ENCODE peak calls at places on chromosomes 7 and 10, in six cellular contexts. R is naive thymus-derived CD4-positive, alpha-beta T cell; L is CD8-positive, alpha-beta memory T cell; N is mesendoderm; T is left lung; Q is hepatocyte. U is an unnamed sample. For H3K27me3 and H3K36me3, the result is how much of the 10 kb centered on the place peaks cover.

GRCh38 chr7:75033064-75033463 is 40.5 kb downstream of the RCC1L start:
- DNase-seq in R (no peak), L (no peak), N (peak), T (no peak), Q (no peak), U (peak)

GRCh38 chr10:8811201-8811600 is 756.7 kb downstream of the GATA3 start:
- DNase-seq in R (no peak), L (no peak), N (peak), T (no peak), Q (no peak), U (no peak)

GRCh38 chr7:86209036-86209435 is 434.7 kb upstream of the GRM3 start:
- DNase-seq in R (no peak), L (no peak), N (no peak), T (peak), Q (no peak), U (no peak)

GRCh38 chr7:121562274-121562673 is 166.2 kb upstream of the FAM3C start:
- DNase-seq in R (no peak), L (no peak), N (peak), T (no peak), Q (no peak), U (no peak)

GRCh38 chr7:1758417-1758858 is 88.4 kb downstream of the ELFN1 start:
- DNase-seq in R (peak), L (no peak), N (peak), T (peak), Q (peak), U (peak)

GRCh38 chr7:115226410-115226809 is 304.5 kb downstream of the MDFIC start:
- DNase-seq in R (no peak), L (no peak), N (peak), T (no peak), Q (no peak), U (peak)

GRCh38 chr10:114045071-114045737 is 1.5 kb downstream of the ADRB1 start:
- DNase-seq in R (no peak), L (no peak), N (peak), T (peak), Q (peak), U (peak)

GRCh38 chr10:75042292-75042974 is 69.0 kb upstream of the SAMD8 start:
- DNase-seq in R (no peak), L (no peak), N (no peak), T (no peak), Q (no peak), U (no peak)

GRCh38 chr10:34017281-34017680 is 682.8 kb upstream of the NRP1 start:
- DNase-seq in R (no peak), L (no peak), N (peak), T (no peak), Q (no peak), U (peak)

GRCh38 chr7:1940863-1941262 is 270.8 kb downstream of the ELFN1 start:
- DNase-seq in R (no peak), L (no peak), N (no peak), T (peak), Q (no peak), U (no peak)

GRCh38 chr7:46257766-46258448 is 336.8 kb upstream of the IGFBP3 start:
- DNase-seq in R (no peak), L (no peak), N (no peak), T (no peak), Q (no peak), U (no peak)

GRCh38 chr10:132701099-132701845 is 84.7 kb downstream of the NKX6-2 start:
- DNase-seq in R (no peak), L (no peak), N (no peak), T (peak), Q (no peak), U (no peak)

GRCh38 chr7:140640727-140641531 is at the start of gene DENND2A:
- DNase-seq in R (no peak), L (no peak), N (peak), T (peak), Q (peak), U (peak)

GRCh38 chr7:1466524-1467271 is 7.4 kb upstream of the MICALL2 start:
- DNase-seq in R (no peak), L (no peak), N (peak), T (no peak), Q (peak), U (peak)

GRCh38 chr10:114487815-114488536 is 83.7 kb upstream of the AFAP1L2 start:
- DNase-seq in R (no peak), L (no peak), N (no peak), T (no peak), Q (no peak), U (no peak)

GRCh38 chr7:110373514-110374258 is 717.2 kb upstream of the LRRN3 start:
- DNase-seq in R (no peak), L (no peak), N (peak), T (no peak), Q (no peak), U (no peak)

GRCh38 chr10:102122450-102122849 is 2.3 kb upstream of the LDB1 start:
- DNase-seq in R (no peak), L (no peak), N (peak), T (no peak), Q (no peak), U (no peak)

GRCh38 chr10:92695679-92696605 is 6.2 kb downstream of the HHEX start:
- DNase-seq in R (no peak), L (no peak), N (no peak), T (peak), Q (peak), U (peak)

GRCh38 chr7:148242271-148242801 is 348.2 kb upstream of the C7orf33 start:
- DNase-seq in R (no peak), L (no peak), N (peak), T (no peak), Q (peak), U (peak)

GRCh38 chr7:25124485-25125136 is 449 bp downstream of the CYCS start:
- DNase-seq in R (no peak), L (no peak), N (peak), T (no peak), Q (no peak), U (peak)

GRCh38 chr10:110273474-110273873 is 31.2 kb downstream of the SMNDC1 start:
- DNase-seq in R (peak), L (no peak), N (no peak), T (no peak), Q (peak), U (no peak)

DNA sequence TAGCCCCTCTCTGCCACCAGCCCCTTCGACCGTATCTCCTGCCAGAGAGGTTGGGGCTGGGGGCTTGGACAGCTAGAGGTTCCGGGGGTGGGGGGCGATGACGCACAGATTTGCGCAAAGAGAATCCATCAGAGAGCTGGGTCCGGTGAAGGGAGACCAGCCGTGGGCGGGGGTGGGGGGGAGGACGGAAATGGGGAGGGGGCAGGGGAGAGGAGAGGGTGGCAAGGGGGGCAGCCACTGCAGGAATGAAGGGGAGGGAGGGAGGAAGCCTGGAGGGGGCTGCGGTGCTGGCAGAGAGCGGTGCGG is 1.2 kb upstream of the VGF start:
- DNase-seq in R (no peak), L (no peak), N (peak), T (no peak), Q (no peak), U (peak)
- H3K27me3 ChIP-seq in R (under half), L (half or more), N (under half), T (half or more), Q (half or more), U (half or more)

GRCh38 chr7:130927062-130927461 is 193.1 kb upstream of the KLF14 start:
- DNase-seq in R (no peak), L (no peak), N (no peak), T (no peak), Q (no peak), U (no peak)
- H3K4me3 ChIP-seq in R (no peak), L (no peak), N (no peak), T (no peak), Q (no peak), U (no peak)

GRCh38 chr7:157204134-157204533 is 65.4 kb downstream of the UBE3C start:
- DNase-seq in R (no peak), L (no peak), N (no peak), T (no peak), Q (no peak), U (no peak)

GRCh38 chr7:157208758-157209413 is 70.2 kb downstream of the UBE3C start:
- DNase-seq in R (no peak), L (no peak), N (no peak), T (no peak), Q (no peak), U (no peak)

DNA sequence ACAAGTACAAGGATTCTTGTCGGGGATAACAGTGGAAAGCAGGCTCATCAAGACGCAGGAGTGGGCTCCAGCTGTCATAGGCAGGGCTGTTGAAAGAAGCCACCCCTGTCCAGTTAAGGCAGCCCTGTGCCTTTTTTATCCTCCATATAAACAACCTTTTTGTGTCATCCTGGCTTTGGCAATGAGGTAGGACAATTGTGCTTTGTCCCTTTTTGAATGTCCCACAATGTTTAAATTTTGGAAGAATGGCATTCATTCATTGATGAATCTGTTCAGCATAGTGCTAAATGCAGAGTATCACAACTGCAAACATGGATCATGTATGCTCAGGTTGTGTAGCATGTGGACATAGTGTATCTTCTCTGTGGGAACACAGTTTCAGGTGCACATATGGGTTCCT is 66.7 kb downstream of the UBE3C start:
- DNase-seq in R (no peak), L (no peak), N (no peak), T (no peak), Q (no peak), U (no peak)
- H3K36me3 ChIP-seq in R (under half), L (under half), N (under half), T (under half), Q (under half), U (under half)

DNA sequence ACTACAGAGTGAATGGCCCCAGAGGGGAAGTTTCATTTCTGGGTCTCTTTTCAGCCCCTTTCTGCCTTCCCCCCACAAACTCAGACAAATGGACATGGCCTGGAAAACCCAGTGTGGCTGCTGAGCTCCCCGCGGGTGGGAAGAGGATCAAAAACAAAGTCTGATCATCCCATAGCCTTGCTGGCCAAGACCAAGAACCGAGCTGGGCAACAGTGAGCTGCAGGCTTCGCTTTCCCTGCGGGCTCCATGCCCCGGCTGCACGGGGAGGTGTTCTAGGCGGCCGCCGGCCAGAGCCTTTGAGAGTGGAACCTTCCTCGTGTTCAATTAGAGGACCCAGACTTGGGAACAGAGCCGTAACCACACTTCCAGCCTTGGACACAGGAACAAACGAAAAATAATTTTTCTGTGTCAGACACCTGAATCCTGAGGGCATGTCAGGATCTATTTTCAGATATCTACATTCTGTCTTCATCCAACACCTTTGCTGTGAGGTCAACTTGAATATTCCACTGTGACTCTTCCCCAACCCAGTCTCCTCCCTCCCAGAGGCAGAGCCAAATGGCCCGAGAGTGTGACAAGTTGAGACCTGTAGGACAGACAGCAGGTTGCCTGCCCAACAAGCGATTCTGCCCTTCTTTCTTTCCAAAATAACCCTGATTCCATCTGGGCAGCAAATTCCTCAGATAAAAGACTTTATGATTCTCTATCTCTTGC is 26.0 kb downstream of the WDR86 start:
- DNase-seq in R (no peak), L (no peak), N (no peak), T (peak), Q (no peak), U (peak)
- H3K27me3 ChIP-seq in R (under half), L (under half), N (under half), T (under half), Q (under half), U (under half)

GRCh38 chr7:105680505-105681187 is 99.4 kb upstream of the EFCAB10 start:
- DNase-seq in R (no peak), L (no peak), N (no peak), T (no peak), Q (no peak), U (no peak)

GRCh38 chr7:105675873-105676484 is 94.7 kb upstream of the EFCAB10 start:
- DNase-seq in R (peak), L (peak), N (no peak), T (peak), Q (no peak), U (no peak)

GRCh38 chr7:105677803-105678583 is 96.7 kb upstream of the EFCAB10 start:
- DNase-seq in R (peak), L (peak), N (no peak), T (no peak), Q (no peak), U (no peak)

GRCh38 chr7:105677395-105677701 is 96.1 kb upstream of the EFCAB10 start:
- DNase-seq in R (no peak), L (no peak), N (no peak), T (no peak), Q (no peak), U (no peak)

DNA sequence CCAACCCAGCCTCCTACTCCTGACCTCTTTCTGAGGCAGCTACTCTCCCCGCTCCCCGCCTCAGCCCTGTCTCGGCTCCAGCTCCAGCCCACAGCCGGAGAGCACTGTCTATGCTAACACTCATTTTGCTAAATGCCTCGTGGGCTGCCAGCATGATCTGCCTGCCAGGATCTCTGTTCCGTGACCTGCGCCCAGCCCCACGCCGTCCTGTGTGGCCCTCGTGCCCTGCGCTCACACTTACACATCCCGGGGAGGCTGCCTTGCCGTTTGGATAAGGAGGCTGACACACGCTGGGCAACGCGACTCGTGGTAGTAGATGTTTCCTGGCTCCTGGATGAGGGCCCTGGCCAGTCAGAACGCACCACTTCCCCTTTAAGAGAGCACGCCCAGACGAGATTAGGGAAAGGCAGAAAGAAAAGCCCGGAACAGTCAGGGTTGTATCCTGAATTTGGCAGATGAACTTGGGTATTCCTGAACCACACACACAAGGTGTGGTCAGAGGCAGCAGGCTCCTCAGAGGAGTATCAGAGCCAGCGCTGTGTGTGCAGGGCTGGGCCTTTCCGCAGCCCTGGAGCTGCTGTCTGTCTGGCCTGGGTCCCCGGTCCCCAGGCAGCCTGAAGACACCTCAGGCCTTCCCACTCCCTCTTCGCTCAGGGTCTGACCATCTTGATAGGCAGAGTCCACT is 97.7 kb upstream of the EFCAB10 start:
- DNase-seq in R (peak), L (no peak), N (peak), T (peak), Q (no peak), U (peak)
- H3K4me3 ChIP-seq in R (peak), L (peak), N (no peak), T (peak), Q (no peak), U (no peak)

DNA sequence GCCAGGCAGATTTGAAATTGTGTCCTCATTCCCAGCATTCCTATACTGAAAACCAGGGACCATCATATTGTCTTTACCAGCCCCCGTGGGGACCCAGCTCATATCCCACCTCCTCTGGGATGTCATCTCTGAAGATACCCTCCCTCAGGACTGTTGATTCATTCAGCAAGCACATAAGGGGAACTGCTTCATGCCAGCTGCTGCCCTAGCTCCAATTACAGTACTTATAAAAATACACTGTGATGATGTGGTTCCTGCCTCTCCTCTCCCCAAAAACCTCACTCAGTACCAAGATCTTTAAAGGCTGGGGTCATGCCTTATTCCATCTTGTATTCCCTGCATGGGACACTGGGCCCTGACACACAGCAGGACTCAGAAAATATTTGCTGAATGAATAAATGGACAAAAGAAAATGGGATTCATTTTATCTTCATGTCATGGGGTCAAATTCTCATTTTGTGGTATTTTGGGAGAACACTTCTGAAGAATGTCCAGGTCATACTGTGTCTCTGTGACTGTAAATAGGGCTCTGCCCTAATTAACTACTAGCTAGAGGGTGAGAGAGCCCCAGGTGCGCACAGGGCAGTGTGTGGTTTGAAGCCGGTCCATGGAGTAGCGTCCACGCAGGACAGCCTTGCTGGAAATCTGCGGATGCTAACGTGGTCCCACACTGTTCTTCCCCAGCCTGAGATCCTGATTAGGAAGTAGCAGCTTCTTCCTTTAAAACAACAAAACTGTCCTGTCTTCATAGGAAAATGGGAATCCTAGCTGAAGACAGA is 29.0 kb upstream of the DAGLB start:
- DNase-seq in R (no peak), L (no peak), N (no peak), T (no peak), Q (no peak), U (no peak)
- H3K36me3 ChIP-seq in R (under half), L (under half), N (under half), T (under half), Q (under half), U (under half)

U was measured in H7.